ENCODE peak calls at places on chromosome 21, in eight cellular contexts. One of them, this sample, is unnamed.

GRCh38 chr21:34135330-34135729 is 62.0 kb downstream of the MRPS6 start:
- DNase-seq in body of pancreas: no peak
- DNase-seq in substantia nigra: no peak
- DNase-seq in prostate gland: no peak
- DNase-seq in tibial nerve: no peak
- DNase-seq in dorsolateral prefrontal cortex: no peak
- DNase-seq in ovary: no peak
- DNase-seq in adrenal gland: no peak
- DNase-seq in this sample: no peak

GRCh38 chr21:34558960-34559631 is 47.1 kb upstream of the KCNE1 start:
- DNase-seq in substantia nigra: no peak
- DNase-seq in ovary: no peak
- DNase-seq in prostate gland: no peak
- DNase-seq in tibial nerve: no peak
- DNase-seq in dorsolateral prefrontal cortex: no peak
- DNase-seq in body of pancreas: no peak
- DNase-seq in adrenal gland: no peak
- DNase-seq in this sample: no peak

GRCh38 chr21:29190920-29191319 is 60.5 kb downstream of the MAP3K7CL start:
- DNase-seq in ovary: no peak
- DNase-seq in substantia nigra: no peak
- DNase-seq in adrenal gland: no peak
- DNase-seq in prostate gland: no peak
- DNase-seq in dorsolateral prefrontal cortex: no peak
- DNase-seq in tibial nerve: no peak
- DNase-seq in body of pancreas: no peak
- DNase-seq in this sample: no peak

GRCh38 chr21:37712204-37712934 is 203.9 kb downstream of the KCNJ6 start:
- DNase-seq in ovary: no peak
- DNase-seq in adrenal gland: peak; percentile 83
- DNase-seq in tibial nerve: peak; percentile 63
- DNase-seq in substantia nigra: no peak
- DNase-seq in dorsolateral prefrontal cortex: peak; percentile 74
- DNase-seq in body of pancreas: peak; percentile 70
- DNase-seq in prostate gland: peak; percentile 47
- DNase-seq in this sample: peak; percentile 90

GRCh38 chr21:33212159-33212851 is 17.4 kb upstream of the IFNAR2 start:
- DNase-seq in substantia nigra: no peak
- DNase-seq in ovary: no peak
- DNase-seq in body of pancreas: no peak
- DNase-seq in adrenal gland: no peak
- DNase-seq in dorsolateral prefrontal cortex: no peak
- DNase-seq in prostate gland: no peak
- DNase-seq in tibial nerve: no peak
- DNase-seq in this sample: no peak

GRCh38 chr21:37233551-37234146 is 33.5 kb downstream of the VPS26C start:
- DNase-seq in tibial nerve: no peak
- DNase-seq in adrenal gland: peak; percentile 13
- DNase-seq in dorsolateral prefrontal cortex: no peak
- DNase-seq in body of pancreas: peak; percentile 47
- DNase-seq in prostate gland: no peak
- DNase-seq in substantia nigra: no peak
- DNase-seq in ovary: no peak
- DNase-seq in this sample: no peak

GRCh38 chr21:19607983-19608668 is 1204.5 kb upstream of the TMPRSS15 start:
- DNase-seq in body of pancreas: peak; percentile 61
- DNase-seq in prostate gland: no peak
- DNase-seq in ovary: no peak
- DNase-seq in substantia nigra: no peak
- DNase-seq in adrenal gland: no peak
- DNase-seq in tibial nerve: no peak
- DNase-seq in dorsolateral prefrontal cortex: no peak
- DNase-seq in this sample: no peak

GRCh38 chr21:27769763-27770162 is 802.9 kb upstream of the ADAMTS5 start:
- DNase-seq in prostate gland: no peak
- DNase-seq in adrenal gland: no peak
- DNase-seq in body of pancreas: no peak
- DNase-seq in tibial nerve: no peak
- DNase-seq in dorsolateral prefrontal cortex: no peak
- DNase-seq in ovary: no peak
- DNase-seq in substantia nigra: no peak
- DNase-seq in this sample: no peak

GRCh38 chr21:36700961-36701911 is 2.3 kb downstream of the SIM2 start:
- DNase-seq in adrenal gland: peak; percentile 35
- DNase-seq in prostate gland: no peak
- DNase-seq in body of pancreas: no peak
- DNase-seq in ovary: no peak
- DNase-seq in substantia nigra: no peak
- DNase-seq in dorsolateral prefrontal cortex: no peak
- DNase-seq in tibial nerve: no peak
- DNase-seq in this sample: peak; percentile 80

GRCh38 chr21:34707876-34708325 is 39.1 kb downstream of the CLIC6 start:
- DNase-seq in tibial nerve: no peak
- DNase-seq in ovary: no peak
- DNase-seq in prostate gland: no peak
- DNase-seq in adrenal gland: no peak
- DNase-seq in substantia nigra: no peak
- DNase-seq in dorsolateral prefrontal cortex: no peak
- DNase-seq in body of pancreas: no peak
- DNase-seq in this sample: no peak

GRCh38 chr21:36113647-36114428 is 21.0 kb upstream of the CBR3 start:
- DNase-seq in body of pancreas: peak; percentile 30
- DNase-seq in prostate gland: peak; percentile 47
- DNase-seq in ovary: no peak
- DNase-seq in dorsolateral prefrontal cortex: no peak
- DNase-seq in tibial nerve: no peak
- DNase-seq in adrenal gland: no peak
- DNase-seq in substantia nigra: no peak
- DNase-seq in this sample: no peak

GRCh38 chr21:46226920-46227599 is 1.5 kb downstream of the LSS start:
- DNase-seq in prostate gland: peak; percentile 41
- DNase-seq in adrenal gland: no peak
- DNase-seq in substantia nigra: no peak
- DNase-seq in dorsolateral prefrontal cortex: peak; percentile 30
- DNase-seq in tibial nerve: no peak
- DNase-seq in body of pancreas: peak; percentile 13
- DNase-seq in ovary: peak; percentile 31
- DNase-seq in this sample: peak; percentile 67

GRCh38 chr21:33026878-33027400 is 1.2 kb downstream of the OLIG2 start:
- DNase-seq in prostate gland: no peak
- DNase-seq in tibial nerve: no peak
- DNase-seq in dorsolateral prefrontal cortex: no peak
- DNase-seq in adrenal gland: no peak
- DNase-seq in ovary: no peak
- DNase-seq in substantia nigra: no peak
- DNase-seq in body of pancreas: no peak
- DNase-seq in this sample: peak; percentile 74

GRCh38 chr21:43362928-43363314 is 64.0 kb downstream of the SIK1 start:
- DNase-seq in dorsolateral prefrontal cortex: no peak
- DNase-seq in prostate gland: no peak
- DNase-seq in tibial nerve: no peak
- DNase-seq in ovary: no peak
- DNase-seq in body of pancreas: no peak
- DNase-seq in adrenal gland: no peak
- DNase-seq in substantia nigra: no peak
- DNase-seq in this sample: no peak

GRCh38 chr21:43364851-43365424 is 62.0 kb downstream of the SIK1 start:
- DNase-seq in prostate gland: no peak
- DNase-seq in body of pancreas: no peak
- DNase-seq in tibial nerve: no peak
- DNase-seq in adrenal gland: no peak
- DNase-seq in dorsolateral prefrontal cortex: no peak
- DNase-seq in ovary: no peak
- DNase-seq in substantia nigra: no peak
- DNase-seq in this sample: no peak

GRCh38 chr21:43362306-43362927 is 64.5 kb downstream of the SIK1 start:
- DNase-seq in dorsolateral prefrontal cortex: peak; percentile 72
- DNase-seq in adrenal gland: peak; percentile 93
- DNase-seq in prostate gland: peak; percentile 74
- DNase-seq in body of pancreas: peak; percentile 39
- DNase-seq in substantia nigra: no peak
- DNase-seq in tibial nerve: peak; percentile 64
- DNase-seq in ovary: peak; percentile 85
- DNase-seq in this sample: peak; percentile 71

GRCh38 chr21:43364261-43364510 is 62.7 kb downstream of the SIK1 start:
- DNase-seq in ovary: no peak
- DNase-seq in prostate gland: no peak
- DNase-seq in dorsolateral prefrontal cortex: no peak
- DNase-seq in substantia nigra: no peak
- DNase-seq in tibial nerve: no peak
- DNase-seq in body of pancreas: no peak
- DNase-seq in adrenal gland: no peak
- DNase-seq in this sample: no peak

DNA sequence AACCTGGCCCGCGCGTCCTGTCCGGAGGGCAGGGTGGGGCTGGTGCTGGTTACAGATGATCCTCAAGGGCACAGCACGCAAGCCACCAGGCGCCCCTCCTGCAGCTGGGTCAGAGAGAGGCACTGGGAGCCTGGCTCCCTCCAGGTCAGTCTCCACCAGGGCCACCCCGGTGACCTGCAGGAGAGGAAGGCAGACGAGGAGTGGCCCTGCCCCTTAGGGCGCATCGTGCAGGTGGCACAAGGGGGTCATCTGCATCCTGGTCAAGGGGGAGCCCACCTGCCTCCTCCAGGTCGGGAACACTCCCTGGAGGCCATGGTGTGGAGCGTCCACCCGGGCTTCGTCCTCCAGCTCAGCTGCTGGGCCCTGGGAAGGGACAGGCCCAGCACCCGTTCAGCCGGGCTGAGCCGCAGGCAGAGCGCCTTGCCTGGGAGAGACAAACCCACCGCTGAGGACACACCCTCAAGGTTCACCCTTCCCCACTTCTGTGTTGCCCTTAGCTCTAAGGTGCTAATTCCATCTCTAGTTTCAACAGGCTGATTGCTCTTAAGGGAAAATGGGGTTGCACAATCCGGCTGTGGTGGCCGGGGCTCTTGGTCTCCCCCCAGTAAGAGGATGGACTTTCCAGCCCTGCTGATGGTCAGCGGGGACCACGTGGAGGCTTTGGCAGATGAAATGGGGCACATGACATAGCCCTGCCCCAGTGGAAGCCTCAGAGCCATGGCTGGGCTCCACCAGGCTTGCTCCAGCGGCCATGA is 63.2 kb downstream of the SIK1 start:
- DNase-seq in tibial nerve: no peak
- DNase-seq in prostate gland: no peak
- DNase-seq in substantia nigra: no peak
- DNase-seq in ovary: no peak
- DNase-seq in body of pancreas: no peak
- DNase-seq in adrenal gland: no peak
- DNase-seq in dorsolateral prefrontal cortex: no peak
- DNase-seq in this sample: no peak
- H3K27ac ChIP-seq in tibial nerve: no peak overlapping the region
- H3K27ac ChIP-seq in prostate gland: no peak overlapping the region
- H3K27ac ChIP-seq in substantia nigra: no peak overlapping the region
- H3K27ac ChIP-seq in ovary: no peak overlapping the region
- H3K27ac ChIP-seq in body of pancreas: no peak overlapping the region
- H3K27ac ChIP-seq in adrenal gland: no peak overlapping the region
- H3K27ac ChIP-seq in dorsolateral prefrontal cortex: no peak overlapping the region
- H3K27ac ChIP-seq in this sample: no peak overlapping the region

GRCh38 chr21:43004926-43005325 is 30.6 kb downstream of the PKNOX1 start:
- DNase-seq in substantia nigra: no peak
- DNase-seq in dorsolateral prefrontal cortex: no peak
- DNase-seq in tibial nerve: no peak
- DNase-seq in body of pancreas: no peak
- DNase-seq in adrenal gland: no peak
- DNase-seq in ovary: no peak
- DNase-seq in prostate gland: no peak
- DNase-seq in this sample: no peak

GRCh38 chr21:43001316-43001715 is 27.0 kb downstream of the PKNOX1 start:
- DNase-seq in dorsolateral prefrontal cortex: peak; percentile 52
- DNase-seq in adrenal gland: no peak
- DNase-seq in body of pancreas: no peak
- DNase-seq in substantia nigra: peak; percentile 21
- DNase-seq in tibial nerve: no peak
- DNase-seq in ovary: no peak
- DNase-seq in prostate gland: peak; percentile 44
- DNase-seq in this sample: no peak

GRCh38 chr21:43012596-43012995 is 38.2 kb downstream of the PKNOX1 start:
- DNase-seq in substantia nigra: no peak
- DNase-seq in dorsolateral prefrontal cortex: no peak
- DNase-seq in adrenal gland: no peak
- DNase-seq in prostate gland: no peak
- DNase-seq in ovary: no peak
- DNase-seq in tibial nerve: no peak
- DNase-seq in body of pancreas: no peak
- DNase-seq in this sample: no peak

GRCh38 chr21:43005635-43006034 is 31.3 kb downstream of the PKNOX1 start:
- DNase-seq in prostate gland: no peak
- DNase-seq in ovary: no peak
- DNase-seq in substantia nigra: no peak
- DNase-seq in tibial nerve: no peak
- DNase-seq in adrenal gland: no peak
- DNase-seq in body of pancreas: peak; percentile 78
- DNase-seq in dorsolateral prefrontal cortex: no peak
- DNase-seq in this sample: no peak

GRCh38 chr21:43006874-43007208 is 32.5 kb downstream of the PKNOX1 start:
- DNase-seq in substantia nigra: no peak
- DNase-seq in prostate gland: no peak
- DNase-seq in body of pancreas: peak; percentile 15
- DNase-seq in tibial nerve: no peak
- DNase-seq in ovary: no peak
- DNase-seq in dorsolateral prefrontal cortex: no peak
- DNase-seq in adrenal gland: no peak
- DNase-seq in this sample: no peak
- H3K27ac ChIP-seq in substantia nigra: no peak overlapping the region
- H3K27ac ChIP-seq in prostate gland: peak overlapping the region; percentile 53
- H3K27ac ChIP-seq in body of pancreas: peak overlapping the region; percentile 50
- H3K27ac ChIP-seq in tibial nerve: no peak overlapping the region
- H3K27ac ChIP-seq in ovary: no peak overlapping the region
- H3K27ac ChIP-seq in dorsolateral prefrontal cortex: no peak overlapping the region
- H3K27ac ChIP-seq in adrenal gland: no peak overlapping the region
- H3K27ac ChIP-seq in this sample: no peak overlapping the region

DNA sequence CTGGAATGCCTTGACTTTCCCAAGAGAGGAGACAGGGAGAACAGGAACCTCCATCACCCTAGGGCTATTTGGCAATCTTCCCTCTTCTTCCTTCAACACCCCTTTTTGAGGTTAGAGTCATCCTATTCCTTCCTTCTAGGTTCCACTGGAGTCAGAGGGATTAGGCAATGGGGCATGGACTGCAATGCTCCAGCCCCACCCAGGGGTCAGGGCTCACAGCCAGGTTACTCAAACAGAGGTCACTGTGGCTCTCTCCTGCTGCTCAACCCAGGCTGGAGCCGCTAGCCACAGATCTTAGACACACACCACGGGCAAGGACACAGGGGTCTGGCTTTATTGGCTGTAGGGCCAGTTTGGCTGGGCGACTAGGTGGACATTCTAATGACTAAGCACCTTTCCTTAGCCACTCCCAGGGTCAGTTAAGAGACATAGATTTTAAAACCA is 145.5 kb upstream of the NRIP1 start:
- DNase-seq in body of pancreas: peak; percentile 60
- DNase-seq in prostate gland: no peak
- DNase-seq in dorsolateral prefrontal cortex: no peak
- DNase-seq in substantia nigra: no peak
- DNase-seq in ovary: no peak
- DNase-seq in adrenal gland: no peak
- DNase-seq in tibial nerve: peak; percentile 84
- DNase-seq in this sample: peak; percentile 49
- H3K27ac ChIP-seq in body of pancreas: no peak overlapping the region
- H3K27ac ChIP-seq in prostate gland: no peak overlapping the region
- H3K27ac ChIP-seq in dorsolateral prefrontal cortex: no peak overlapping the region
- H3K27ac ChIP-seq in substantia nigra: no peak overlapping the region
- H3K27ac ChIP-seq in ovary: no peak overlapping the region
- H3K27ac ChIP-seq in adrenal gland: no peak overlapping the region
- H3K27ac ChIP-seq in tibial nerve: no peak overlapping the region
- H3K27ac ChIP-seq in this sample: no peak overlapping the region

GRCh38 chr21:44932366-44933181 is 7.3 kb upstream of the SLX9 start:
- DNase-seq in prostate gland: no peak
- DNase-seq in substantia nigra: no peak
- DNase-seq in body of pancreas: peak; percentile 33
- DNase-seq in adrenal gland: no peak
- DNase-seq in ovary: no peak
- DNase-seq in tibial nerve: no peak
- DNase-seq in dorsolateral prefrontal cortex: no peak
- DNase-seq in this sample: peak; percentile 65
- H3K27ac ChIP-seq in prostate gland: no peak overlapping the region
- H3K27ac ChIP-seq in substantia nigra: no peak overlapping the region
- H3K27ac ChIP-seq in body of pancreas: no peak overlapping the region
- H3K27ac ChIP-seq in adrenal gland: no peak overlapping the region
- H3K27ac ChIP-seq in ovary: no peak overlapping the region
- H3K27ac ChIP-seq in tibial nerve: no peak overlapping the region
- H3K27ac ChIP-seq in dorsolateral prefrontal cortex: no peak overlapping the region
- H3K27ac ChIP-seq in this sample: no peak overlapping the region